ENCODE peak calls at places on chromosome X, in four cellular contexts. F is adipocyte, Z is lung, K is H7. H is an unnamed sample.

GRCh38 chrX:17656035-17656418 is 81.3 kb upstream of the SCML1 start:
- DNase-seq in F (peak), Z (no peak), K (peak), H (no peak)

GRCh38 chrX:10875995-10876394 is 235.1 kb upstream of the HCCS start:
- DNase-seq in F (no peak), Z (no peak), K (no peak), H (no peak)

GRCh38 chrX:24294619-24295018 is 19.2 kb downstream of the SUPT20HL2 start:
- DNase-seq in F (peak), Z (no peak), K (no peak), H (peak)

GRCh38 chrX:19514791-19515614 is at the start of gene MAP3K15:
- DNase-seq in F (peak), Z (peak), K (peak), H (peak)

GRCh38 chrX:13180807-13181206 is 136.4 kb upstream of the FAM9C start:
- DNase-seq in F (no peak), Z (no peak), K (no peak), H (peak)

GRCh38 chrX:13101439-13102139 is 57.2 kb upstream of the FAM9C start:
- DNase-seq in F (peak), Z (peak), K (no peak), H (peak)

GRCh38 chrX:119411959-119412358 is 12.8 kb downstream of the SLC25A43 start:
- DNase-seq in F (no peak), Z (no peak), K (no peak), H (no peak)

GRCh38 chrX:119809185-119809666 is 17.8 kb upstream of the RPL39 start:
- DNase-seq in F (peak), Z (no peak), K (no peak), H (peak)

GRCh38 chrX:2608638-2609430 is 82.3 kb upstream of the CD99 start:
- DNase-seq in F (peak), Z (peak), K (peak), H (peak)

GRCh38 chrX:45775462-45775861 is 574.8 kb upstream of the DIPK2B start:
- DNase-seq in F (peak), Z (no peak), K (no peak), H (peak)
- H3K4me3 ChIP-seq in F (peak), Z (no peak), K (no peak), H (peak)

DNA sequence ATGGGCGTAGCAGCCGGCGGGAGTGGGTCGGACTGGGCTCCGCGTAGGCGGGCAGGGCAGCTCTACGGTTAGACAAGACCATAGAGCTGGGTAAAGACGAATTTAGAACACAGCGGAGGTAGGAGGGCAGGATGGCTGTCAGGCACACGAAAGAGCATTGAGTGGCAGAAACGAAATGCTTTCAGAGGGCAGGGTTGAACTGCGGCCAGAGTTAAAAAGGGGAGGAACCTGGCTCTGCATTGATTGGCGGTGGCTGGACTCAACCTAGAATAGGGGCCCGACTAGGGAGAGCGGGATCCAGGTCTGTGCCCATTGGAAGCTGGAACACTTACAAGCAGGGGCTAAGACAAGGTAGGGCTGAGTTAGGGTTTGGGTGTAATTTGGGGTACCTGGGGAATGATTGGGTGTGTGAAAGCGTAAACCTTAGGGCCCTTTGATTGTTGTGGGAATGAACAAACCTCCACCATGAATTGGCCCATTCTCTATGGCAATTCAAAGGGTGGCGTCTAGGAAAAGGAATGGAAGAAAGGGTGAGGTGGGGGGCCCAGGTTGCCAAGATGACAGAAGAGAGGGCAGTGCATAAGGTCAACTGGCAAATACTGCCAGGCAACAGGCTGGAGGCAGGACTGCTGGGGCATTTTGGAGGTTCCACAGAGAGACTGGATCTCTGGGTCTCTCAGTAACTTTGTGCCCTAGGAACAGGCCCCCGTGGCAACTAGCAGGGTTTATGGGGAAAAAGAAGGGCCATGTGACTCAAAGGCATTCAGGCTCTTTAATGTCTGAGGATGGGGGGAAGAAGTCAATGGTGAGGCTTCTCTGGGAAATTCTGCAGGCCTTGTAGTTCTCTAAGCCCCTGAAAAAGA is 911 bp upstream of the ELK1 start:
- DNase-seq in F (no peak), Z (no peak), K (peak), H (no peak)
- H3K4me3 ChIP-seq in F (peak), Z (no peak), K (peak), H (peak)

GRCh38 chrX:68431836-68432235 is 1.5 kb downstream of the OPHN1 start:
- DNase-seq in F (no peak), Z (no peak), K (no peak), H (no peak)
- H3K4me3 ChIP-seq in F (peak), Z (no peak), K (no peak), H (no peak)

GRCh38 chrX:153828308-153828707 is 2.0 kb downstream of the PDZD4 start:
- DNase-seq in F (no peak), Z (no peak), K (peak), H (no peak)
- H3K4me3 ChIP-seq in F (no peak), Z (no peak), K (peak), H (no peak)